ENCODE peak calls at places on chromosomes 13 and 19, in five cellular contexts. One of them, this sample, is unnamed.
A peak's percentile ranks its signal among the peaks of the same experiment; 100 is the strongest.

GRCh38 chr13:31587696-31588266 is 151.5 kb upstream of the RXFP2 start:
- DNase-seq in HepG2: no peak
- DNase-seq in NT2/D1: no peak
- DNase-seq in GM12878: no peak
- DNase-seq in H1: no peak
- DNase-seq in this sample: no peak

GRCh38 chr19:2240881-2241760 is 4.5 kb downstream of the SF3A2 start:
- DNase-seq in GM12878: no peak
- DNase-seq in H1: no peak
- DNase-seq in NT2/D1: no peak
- DNase-seq in HepG2: no peak
- DNase-seq in this sample: no peak

GRCh38 chr19:28023064-28023463 is 1189.9 kb downstream of the UQCRFS1 start:
- DNase-seq in HepG2: no peak
- DNase-seq in GM12878: no peak
- DNase-seq in H1: no peak
- DNase-seq in NT2/D1: no peak
- DNase-seq in this sample: no peak

GRCh38 chr19:15313649-15314279 is 18.6 kb downstream of the BRD4 start:
- DNase-seq in H1: no peak
- DNase-seq in GM12878: no peak
- DNase-seq in NT2/D1: no peak
- DNase-seq in HepG2: no peak
- DNase-seq in this sample: no peak

GRCh38 chr19:45094158-45094557 is 1.2 kb downstream of the PPP1R37 start:
- DNase-seq in H1: no peak
- DNase-seq in HepG2: no peak
- DNase-seq in NT2/D1: no peak
- DNase-seq in GM12878: no peak
- DNase-seq in this sample: no peak

GRCh38 chr13:110625771-110626321 is 10.5 kb downstream of the NAXD start:
- DNase-seq in HepG2: no peak
- DNase-seq in GM12878: no peak
- DNase-seq in H1: no peak
- DNase-seq in NT2/D1: no peak
- DNase-seq in this sample: no peak

GRCh38 chr13:94878721-94879120 is 166.4 kb upstream of the SOX21 start:
- DNase-seq in GM12878: no peak
- DNase-seq in NT2/D1: no peak
- DNase-seq in HepG2: no peak
- DNase-seq in H1: no peak
- DNase-seq in this sample: no peak

GRCh38 chr19:10152100-10152499 is 32.4 kb upstream of the EIF3G start:
- DNase-seq in H1: no peak
- DNase-seq in GM12878: no peak
- DNase-seq in HepG2: no peak
- DNase-seq in NT2/D1: no peak
- DNase-seq in this sample: no peak

GRCh38 chr13:40440990-40441820 is 225.2 kb downstream of the FOXO1 start:
- DNase-seq in H1: no peak
- DNase-seq in NT2/D1: no peak
- DNase-seq in HepG2: no peak
- DNase-seq in GM12878: no peak
- DNase-seq in this sample: no peak

GRCh38 chr13:68540244-68540643 is 1310.1 kb upstream of the PCDH9 start:
- DNase-seq in GM12878: no peak
- DNase-seq in HepG2: no peak
- DNase-seq in H1: no peak
- DNase-seq in NT2/D1: no peak
- DNase-seq in this sample: no peak

GRCh38 chr13:50353651-50354415 is 338.6 kb downstream of the KCNRG start:
- DNase-seq in HepG2: no peak
- DNase-seq in NT2/D1: no peak
- DNase-seq in H1: no peak
- DNase-seq in GM12878: no peak
- DNase-seq in this sample: no peak

GRCh38 chr19:812049-812816 is 9.5 kb downstream of the PLPPR3 start:
- DNase-seq in HepG2: no peak
- DNase-seq in GM12878: no peak
- DNase-seq in H1: peak; percentile 63
- DNase-seq in NT2/D1: no peak
- DNase-seq in this sample: no peak

GRCh38 chr13:32475403-32475802 is 47.5 kb upstream of the N4BP2L1 start:
- DNase-seq in H1: no peak
- DNase-seq in NT2/D1: no peak
- DNase-seq in GM12878: no peak
- DNase-seq in HepG2: no peak
- DNase-seq in this sample: no peak

DNA sequence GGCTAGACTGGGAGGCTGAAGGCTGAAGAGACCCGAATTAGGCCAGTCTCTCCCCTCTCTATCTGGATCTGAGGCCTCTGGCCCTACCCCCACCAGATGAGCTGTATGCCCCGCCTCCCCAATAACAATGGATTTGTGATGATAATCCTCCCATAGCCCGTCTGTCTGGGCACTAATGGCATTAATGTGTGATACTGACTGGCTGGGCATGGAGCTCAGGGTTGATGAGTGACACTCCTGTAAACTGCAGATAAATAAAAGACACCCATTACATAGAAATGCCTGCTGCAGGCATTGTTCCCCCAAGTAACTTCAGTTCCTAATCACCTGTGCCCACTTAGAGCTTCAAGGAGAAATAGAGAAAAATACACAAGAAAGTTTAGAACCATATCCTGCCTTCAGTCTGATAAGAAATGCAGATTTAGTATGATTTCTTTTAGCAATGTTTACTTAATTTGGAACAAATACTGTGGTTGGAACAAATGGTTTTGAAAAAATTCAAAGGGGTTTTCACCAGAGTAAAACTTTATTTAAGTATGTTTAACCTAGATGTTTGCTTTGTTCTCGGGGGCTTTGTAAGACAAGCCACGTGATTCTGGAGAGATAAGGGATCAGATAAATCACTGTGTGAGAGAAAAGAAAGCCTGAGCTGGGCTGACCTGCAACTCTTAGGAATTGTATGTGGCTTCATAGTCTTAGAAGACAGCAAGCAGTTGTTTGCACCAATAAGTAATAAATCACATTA is 60.3 kb downstream of the TNFRSF19 start:
- DNase-seq in H1: no peak
- DNase-seq in HepG2: peak; percentile 86
- DNase-seq in GM12878: no peak
- DNase-seq in NT2/D1: no peak
- DNase-seq in this sample: no peak
- TF ChIP-seq SUZ12 in H1: no peak
- TF ChIP-seq SUZ12 in HepG2: no peak
- TF ChIP-seq SUZ12 in GM12878: no peak
- TF ChIP-seq SUZ12 in NT2/D1: no peak
- TF ChIP-seq SUZ12 in this sample: no peak

DNA sequence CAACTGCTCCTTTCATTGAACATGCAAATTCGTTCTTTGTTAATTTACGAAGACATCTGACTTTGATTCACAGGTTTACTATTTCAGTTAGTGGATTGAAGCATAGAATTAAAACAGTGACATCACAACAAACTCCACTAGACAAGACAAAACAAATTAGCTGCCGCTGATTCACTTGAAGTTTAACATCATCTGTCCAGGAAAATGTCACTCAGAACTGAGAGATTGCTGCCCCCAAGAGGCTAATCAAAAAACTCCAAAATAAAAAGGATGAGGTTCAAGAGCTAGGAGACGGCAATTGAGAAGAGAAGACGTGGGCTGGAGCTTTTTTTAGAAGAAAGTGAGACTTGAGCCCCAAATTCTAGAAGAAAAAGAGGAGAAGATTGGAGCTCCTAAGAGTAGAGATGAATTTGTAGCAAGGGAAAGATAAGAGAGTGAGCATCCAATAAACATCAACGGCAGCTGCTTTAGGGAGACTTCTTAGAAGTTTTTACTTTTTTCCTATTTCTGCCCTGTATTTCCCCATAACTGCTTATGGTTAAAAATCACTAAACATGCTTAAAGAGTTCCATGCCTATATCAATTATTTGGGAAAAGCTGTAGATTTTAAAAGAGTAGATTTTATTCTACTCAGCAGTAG is 40.8 kb upstream of the TPP2 start:
- DNase-seq in NT2/D1: peak; percentile 28
- DNase-seq in GM12878: no peak
- DNase-seq in H1: no peak
- DNase-seq in HepG2: peak; percentile 18
- DNase-seq in this sample: peak; percentile 11
- TF ChIP-seq SUZ12 in NT2/D1: no peak
- TF ChIP-seq SUZ12 in GM12878: no peak
- TF ChIP-seq SUZ12 in H1: no peak
- TF ChIP-seq SUZ12 in HepG2: no peak
- TF ChIP-seq SUZ12 in this sample: no peak

GRCh38 chr13:59861676-59862075 is 302.1 kb downstream of the DIAPH3 start:
- DNase-seq in NT2/D1: no peak
- DNase-seq in HepG2: no peak
- DNase-seq in GM12878: no peak
- DNase-seq in H1: no peak
- DNase-seq in this sample: no peak
- TF ChIP-seq SUZ12 in NT2/D1: no peak
- TF ChIP-seq SUZ12 in HepG2: no peak
- TF ChIP-seq SUZ12 in GM12878: no peak
- TF ChIP-seq SUZ12 in H1: no peak
- TF ChIP-seq SUZ12 in this sample: no peak

GRCh38 chr13:71830736-71831135 is 36.3 kb downstream of the DACH1 start:
- DNase-seq in NT2/D1: no peak
- DNase-seq in GM12878: no peak
- DNase-seq in H1: no peak
- DNase-seq in HepG2: no peak
- DNase-seq in this sample: no peak
- TF ChIP-seq SUZ12 in NT2/D1: no peak
- TF ChIP-seq SUZ12 in GM12878: no peak
- TF ChIP-seq SUZ12 in H1: no peak
- TF ChIP-seq SUZ12 in HepG2: no peak
- TF ChIP-seq SUZ12 in this sample: no peak

DNA sequence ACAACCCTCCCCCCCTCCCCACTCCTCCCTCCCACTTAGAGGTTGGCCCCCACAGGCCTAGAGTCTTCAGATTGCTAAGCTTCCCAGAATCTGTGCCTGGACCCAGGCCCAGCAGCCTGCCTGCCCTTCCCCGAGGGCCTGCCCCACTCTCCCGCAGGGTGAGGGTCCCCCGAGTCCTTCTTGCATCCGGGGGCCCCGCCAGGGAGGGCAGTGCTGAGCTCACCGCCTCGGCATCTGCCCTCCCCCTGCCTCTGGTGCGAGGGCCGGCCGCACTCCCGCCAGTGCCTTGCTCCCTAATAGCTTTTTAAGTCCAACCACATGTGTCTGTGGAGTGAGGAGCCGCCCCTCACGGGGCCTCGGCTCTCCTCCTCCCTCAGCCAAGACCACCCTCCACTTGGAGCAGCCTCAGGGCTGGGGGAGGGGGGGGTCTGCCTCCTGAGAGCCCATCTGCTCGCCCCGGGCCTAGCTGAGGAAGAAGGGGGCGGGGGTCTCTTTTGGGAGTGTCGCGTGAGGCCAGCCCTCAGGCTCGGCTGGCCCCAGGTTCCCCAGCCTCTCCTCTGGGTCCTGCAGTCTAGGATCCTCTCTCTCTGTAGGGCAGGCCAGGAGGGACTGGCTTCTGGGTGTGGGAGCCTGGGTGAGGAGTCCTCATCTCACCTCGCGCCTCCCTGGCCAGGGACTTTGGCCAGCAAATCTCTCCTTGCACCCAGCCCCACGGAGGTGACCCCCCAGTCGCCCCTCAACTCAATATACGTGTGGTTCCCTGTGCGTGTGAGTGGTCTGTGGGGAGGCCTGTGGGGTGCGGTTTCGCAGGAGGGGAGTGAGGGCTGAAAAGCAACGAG is 47.2 kb downstream of the LYL1 start:
- DNase-seq in NT2/D1: no peak
- DNase-seq in H1: peak; percentile 80
- DNase-seq in GM12878: no peak
- DNase-seq in HepG2: no peak
- DNase-seq in this sample: no peak
- TF ChIP-seq SUZ12 in NT2/D1: no peak
- TF ChIP-seq SUZ12 in H1: no peak
- TF ChIP-seq SUZ12 in GM12878: no peak
- TF ChIP-seq SUZ12 in HepG2: no peak
- TF ChIP-seq SUZ12 in this sample: no peak

GRCh38 chr13:99323488-99323887 is 16.3 kb upstream of the GPR183 start:
- DNase-seq in HepG2: no peak
- DNase-seq in H1: no peak
- DNase-seq in NT2/D1: no peak
- DNase-seq in GM12878: no peak
- DNase-seq in this sample: no peak

GRCh38 chr13:99321709-99322108 is 14.5 kb upstream of the GPR183 start:
- DNase-seq in NT2/D1: no peak
- DNase-seq in HepG2: no peak
- DNase-seq in GM12878: no peak
- DNase-seq in H1: no peak
- DNase-seq in this sample: no peak

GRCh38 chr13:99322297-99323103 is 15.3 kb upstream of the GPR183 start:
- DNase-seq in HepG2: no peak
- DNase-seq in NT2/D1: no peak
- DNase-seq in GM12878: peak; percentile 85
- DNase-seq in H1: no peak
- DNase-seq in this sample: no peak

GRCh38 chr13:99316657-99317244 is 9.6 kb upstream of the GPR183 start:
- DNase-seq in NT2/D1: no peak
- DNase-seq in H1: no peak
- DNase-seq in GM12878: no peak
- DNase-seq in HepG2: no peak
- DNase-seq in this sample: no peak

DNA sequence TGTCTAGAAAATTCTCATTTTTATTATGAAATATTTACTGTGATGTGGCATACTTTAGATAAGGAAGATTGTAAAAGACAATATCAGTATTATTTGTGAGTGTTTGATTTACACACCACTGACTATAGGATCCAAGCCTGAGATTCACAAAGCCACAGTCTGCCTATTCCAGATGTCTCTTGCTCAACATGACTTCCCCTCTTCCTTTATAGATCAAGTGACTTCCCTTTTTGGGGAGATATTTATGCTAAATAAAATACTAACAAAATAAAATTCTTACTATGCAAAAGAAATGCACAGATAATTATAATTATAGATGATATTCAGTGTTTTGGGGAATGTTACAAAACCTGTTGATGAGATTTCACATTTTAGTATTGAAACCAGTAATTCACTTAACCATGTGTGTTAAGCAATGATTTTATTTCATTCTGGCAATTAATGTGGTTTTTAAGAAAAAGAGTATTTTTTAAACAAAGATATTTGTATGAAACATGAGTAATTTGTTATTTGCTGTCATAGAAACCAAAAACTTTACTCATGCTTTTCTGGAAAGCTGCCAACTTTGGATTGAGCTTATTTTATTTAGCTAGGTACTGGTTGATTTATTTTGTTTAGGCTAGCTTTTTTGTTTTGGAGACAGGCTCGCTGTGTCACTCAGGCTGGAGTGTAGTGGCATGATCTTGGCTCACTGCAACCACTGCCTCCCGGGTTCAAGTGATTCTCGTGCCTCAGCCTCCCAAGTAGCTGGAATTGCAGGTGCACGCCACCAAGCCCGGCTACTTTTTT is 13.7 kb upstream of the GPR183 start:
- DNase-seq in NT2/D1: no peak
- DNase-seq in H1: no peak
- DNase-seq in GM12878: no peak
- DNase-seq in HepG2: no peak
- DNase-seq in this sample: no peak
- TF ChIP-seq SUZ12 in NT2/D1: no peak
- TF ChIP-seq SUZ12 in H1: no peak
- TF ChIP-seq SUZ12 in GM12878: no peak
- TF ChIP-seq SUZ12 in HepG2: no peak
- TF ChIP-seq SUZ12 in this sample: no peak

This sample was measured in HEK293T.